ENCODE peak calls at places on chromosomes 11 and 22, in ten cellular contexts. F, P, Q, K, B, H, R, T, M and S are unnamed samples.
A peak's percentile ranks its signal among the peaks of the same experiment; 100 is the strongest.

GRCh38 chr11:88086297-88086696 is 88.9 kb downstream of the RAB38 start:
- DNase-seq in M (no peak), R (no peak), T (no peak), F (no peak), K (no peak), P (no peak), H (no peak), B (no peak), Q (no peak), S (no peak)

GRCh38 chr11:66022401-66023185 is 3.7 kb downstream of the CATSPER1 start:
- DNase-seq in T (peak; percentile 94), Q (peak; percentile 76), P (peak; percentile 70), R (peak; percentile 44), F (peak; percentile 90), K (peak; percentile 84), H (peak; percentile 27), B (peak; percentile 79), M (peak; percentile 56), S (peak; percentile 73)

GRCh38 chr22:38861170-38861874 is 10.7 kb downstream of the CBX6 start:
- DNase-seq in K (peak; percentile 32), H (no peak), B (no peak), R (no peak), P (no peak), F (no peak), M (no peak), T (no peak), Q (peak; percentile 35), S (no peak)

GRCh38 chr22:20578707-20579106 is 71.3 kb downstream of the MED15 start:
- DNase-seq in T (no peak), Q (no peak), B (no peak), F (no peak), R (no peak), K (no peak), H (no peak), P (no peak), M (peak; percentile 12), S (no peak)

GRCh38 chr22:19799322-19800190 is 39.0 kb downstream of the TBX1 start:
- DNase-seq in H (no peak), T (no peak), B (no peak), R (peak; percentile 90), F (peak; percentile 59), P (no peak), K (no peak), M (no peak), Q (peak; percentile 47), S (peak; percentile 75)

GRCh38 chr11:128502736-128503135 is 84.6 kb downstream of the ETS1 start:
- DNase-seq in H (no peak), T (no peak), F (no peak), P (no peak), B (no peak), M (no peak), Q (no peak), K (no peak), R (no peak), S (no peak)

GRCh38 chr11:2211113-2211971 is 39.7 kb upstream of the TH start:
- DNase-seq in F (no peak), M (peak; percentile 9), B (no peak), T (no peak), K (peak; percentile 79), H (peak; percentile 3), Q (peak; percentile 51), R (peak; percentile 3), P (peak; percentile 39), S (no peak)

GRCh38 chr11:9656864-9657263 is 7.0 kb upstream of the SWAP70 start:
- DNase-seq in H (no peak), B (no peak), K (no peak), P (no peak), F (no peak), Q (no peak), M (no peak), T (no peak), R (no peak), S (no peak)

GRCh38 chr22:48921411-48921903 is 906.2 kb downstream of the BRD1 start:
- DNase-seq in B (no peak), K (no peak), Q (no peak), P (no peak), H (no peak), T (no peak), F (no peak), M (no peak), R (no peak), S (no peak)

GRCh38 chr11:64857485-64857884 is 13.0 kb upstream of the CDC42BPG start:
- DNase-seq in B (no peak), K (no peak), R (no peak), F (no peak), H (no peak), M (no peak), T (no peak), Q (no peak), P (no peak), S (no peak)

GRCh38 chr11:64858467-64859401 is 14.3 kb upstream of the CDC42BPG start:
- DNase-seq in K (no peak), M (peak; percentile 91), H (no peak), F (no peak), B (peak; percentile 70), T (no peak), P (no peak), Q (no peak), R (no peak), S (no peak)

GRCh38 chr11:64861227-64861970 is 16.9 kb upstream of the CDC42BPG start:
- DNase-seq in Q (no peak), T (no peak), F (no peak), P (no peak), H (no peak), B (peak; percentile 90), M (no peak), R (no peak), K (no peak), S (no peak)

GRCh38 chr11:64862914-64863313 is 15.5 kb downstream of the EHD1 start:
- DNase-seq in K (no peak), Q (no peak), P (no peak), F (peak; percentile 81), H (no peak), B (no peak), R (no peak), T (no peak), M (no peak), S (no peak)

GRCh38 chr11:64859542-64860414 is 15.3 kb upstream of the CDC42BPG start:
- DNase-seq in F (no peak), M (no peak), T (peak; percentile 89), Q (no peak), P (no peak), R (no peak), K (no peak), H (no peak), B (peak; percentile 95), S (no peak)
- TF ChIP-seq POLR2A in F (no peak), M (no peak), T (peak; percentile 38), Q (no peak), P (no peak), R (no peak), K (no peak), H (no peak), B (no peak), S (no peak)

GRCh38 chr22:23130697-23131096 is 11.1 kb downstream of the RSPH14 start:
- DNase-seq in T (no peak), P (no peak), Q (peak; percentile 35), M (no peak), B (no peak), F (no peak), K (no peak), H (no peak), R (no peak), S (no peak)

GRCh38 chr22:23133922-23134321 is 7.9 kb downstream of the RSPH14 start:
- DNase-seq in P (no peak), H (no peak), M (no peak), B (no peak), T (no peak), K (no peak), R (no peak), F (no peak), Q (no peak), S (no peak)

GRCh38 chr22:23129149-23129548 is 12.6 kb downstream of the RSPH14 start:
- DNase-seq in H (no peak), P (no peak), Q (peak; percentile 37), R (no peak), F (no peak), K (no peak), B (no peak), T (no peak), M (no peak), S (no peak)

GRCh38 chr22:23131931-23132330 is 9.9 kb downstream of the RSPH14 start:
- DNase-seq in R (no peak), F (no peak), T (no peak), B (no peak), K (no peak), H (no peak), P (no peak), Q (no peak), M (no peak), S (no peak)

GRCh38 chr22:23132376-23133091 is 9.3 kb downstream of the RSPH14 start:
- DNase-seq in B (no peak), P (no peak), M (no peak), K (no peak), R (no peak), T (no peak), Q (no peak), F (no peak), H (no peak), S (no peak)
- TF ChIP-seq POLR2A in B (no peak), P (no peak), M (no peak), K (no peak), R (no peak), T (no peak), Q (no peak), F (no peak), H (no peak), S (no peak)

GRCh38 chr22:40187389-40187788 is 9.7 kb downstream of the TNRC6B start:
- DNase-seq in Q (no peak), F (no peak), R (no peak), K (no peak), T (no peak), P (no peak), B (no peak), M (no peak), H (no peak), S (no peak)

GRCh38 chr22:40194656-40195055 is 16.9 kb downstream of the TNRC6B start:
- DNase-seq in R (no peak), P (no peak), H (no peak), F (no peak), Q (no peak), T (no peak), B (no peak), M (peak; percentile 9), K (no peak), S (no peak)

GRCh38 chr22:40189979-40190378 is 12.3 kb downstream of the TNRC6B start:
- DNase-seq in R (no peak), B (no peak), Q (no peak), H (no peak), T (no peak), P (no peak), M (no peak), F (no peak), K (no peak), S (no peak)

GRCh38 chr22:40193429-40194421 is 16.0 kb downstream of the TNRC6B start:
- DNase-seq in R (peak; percentile 42), F (no peak), M (peak; percentile 11), Q (no peak), B (no peak), K (no peak), H (no peak), T (no peak), P (no peak), S (no peak)

GRCh38 chr22:40190501-40190900 is 12.8 kb downstream of the TNRC6B start:
- DNase-seq in K (no peak), Q (no peak), T (no peak), B (no peak), R (no peak), P (no peak), M (peak; percentile 61), H (no peak), F (no peak), S (no peak)
- TF ChIP-seq POLR2A in K (no peak), Q (no peak), T (no peak), B (no peak), R (no peak), P (no peak), M (no peak), H (no peak), F (no peak), S (no peak)

GRCh38 chr22:44047891-44048301 is 23.8 kb downstream of the PARVB start:
- DNase-seq in T (no peak), B (no peak), F (no peak), H (no peak), Q (no peak), M (no peak), K (no peak), P (no peak), R (no peak), S (no peak)
- TF ChIP-seq POLR2A in T (no peak), B (no peak), F (no peak), H (no peak), Q (no peak), M (no peak), K (no peak), P (no peak), R (no peak), S (no peak)